ENCODE peak calls at places on chromosomes 12 and 14, in seven cellular contexts. One of them, this sample, is unnamed.

GRCh38 chr14:60253649-60254048 is 4.6 kb downstream of the PPM1A start:
- DNase-seq in lower lobe of right lung: no peak
- DNase-seq in lung: no peak
- DNase-seq in tibial artery: no peak
- DNase-seq in A549: no peak
- DNase-seq in MM.1S: no peak
- DNase-seq in pancreas: no peak
- DNase-seq in this sample: no peak

GRCh38 chr14:68639518-68640292 is 153.2 kb downstream of the ZFP36L1 start:
- DNase-seq in lower lobe of right lung: no peak
- DNase-seq in lung: no peak
- DNase-seq in tibial artery: peak
- DNase-seq in A549: no peak
- DNase-seq in MM.1S: no peak
- DNase-seq in pancreas: peak
- DNase-seq in this sample: peak

GRCh38 chr12:52082988-52083637 is 3.6 kb downstream of the SMIM41 start:
- DNase-seq in lower lobe of right lung: peak
- DNase-seq in lung: peak
- DNase-seq in tibial artery: no peak
- DNase-seq in A549: peak
- DNase-seq in MM.1S: peak
- DNase-seq in pancreas: peak
- DNase-seq in this sample: no peak

GRCh38 chr12:13811061-13811460 is 170.3 kb downstream of the GRIN2B start:
- DNase-seq in lower lobe of right lung: no peak
- DNase-seq in lung: no peak
- DNase-seq in tibial artery: no peak
- DNase-seq in A549: no peak
- DNase-seq in MM.1S: no peak
- DNase-seq in pancreas: no peak
- DNase-seq in this sample: no peak

GRCh38 chr14:104328607-104329006 is 190.2 kb downstream of the KIF26A start:
- DNase-seq in lower lobe of right lung: no peak
- DNase-seq in lung: no peak
- DNase-seq in tibial artery: no peak
- DNase-seq in A549: no peak
- DNase-seq in MM.1S: no peak
- DNase-seq in pancreas: no peak
- DNase-seq in this sample: no peak

GRCh38 chr12:16285586-16285985 is 8.1 kb upstream of the SLC15A5 start:
- DNase-seq in lower lobe of right lung: no peak
- DNase-seq in lung: no peak
- DNase-seq in tibial artery: no peak
- DNase-seq in A549: no peak
- DNase-seq in MM.1S: no peak
- DNase-seq in pancreas: no peak
- DNase-seq in this sample: no peak

GRCh38 chr14:101821528-101821927 is 60.0 kb downstream of the PPP2R5C start:
- DNase-seq in lower lobe of right lung: no peak
- DNase-seq in lung: no peak
- DNase-seq in tibial artery: no peak
- DNase-seq in A549: no peak
- DNase-seq in MM.1S: no peak
- DNase-seq in pancreas: no peak
- DNase-seq in this sample: no peak

GRCh38 chr12:16300222-16300621 is 22.7 kb upstream of the SLC15A5 start:
- DNase-seq in lower lobe of right lung: no peak
- DNase-seq in lung: no peak
- DNase-seq in tibial artery: no peak
- DNase-seq in A549: no peak
- DNase-seq in MM.1S: no peak
- DNase-seq in pancreas: no peak
- DNase-seq in this sample: no peak

GRCh38 chr12:131946757-131947156 is 3.0 kb upstream of the EP400 start:
- DNase-seq in lower lobe of right lung: no peak
- DNase-seq in lung: no peak
- DNase-seq in tibial artery: peak
- DNase-seq in A549: no peak
- DNase-seq in MM.1S: no peak
- DNase-seq in pancreas: no peak
- DNase-seq in this sample: no peak

GRCh38 chr14:91354221-91354916 is 63.3 kb downstream of the CCDC88C start:
- DNase-seq in lower lobe of right lung: no peak
- DNase-seq in lung: no peak
- DNase-seq in tibial artery: no peak
- DNase-seq in A549: no peak
- DNase-seq in MM.1S: peak
- DNase-seq in pancreas: no peak
- DNase-seq in this sample: no peak

GRCh38 chr12:113136128-113136989 is 798 bp upstream of the RASAL1 start:
- DNase-seq in lower lobe of right lung: peak
- DNase-seq in lung: no peak
- DNase-seq in tibial artery: no peak
- DNase-seq in A549: peak
- DNase-seq in MM.1S: no peak
- DNase-seq in pancreas: no peak
- DNase-seq in this sample: no peak

GRCh38 chr12:31773223-31773750 is 44.5 kb upstream of the AMN1 start:
- DNase-seq in lower lobe of right lung: no peak
- DNase-seq in lung: no peak
- DNase-seq in tibial artery: no peak
- DNase-seq in A549: peak
- DNase-seq in MM.1S: no peak
- DNase-seq in pancreas: peak
- DNase-seq in this sample: peak

GRCh38 chr12:47825239-47825639 is 5.5 kb upstream of the HDAC7 start:
- DNase-seq in lower lobe of right lung: peak
- DNase-seq in lung: peak
- DNase-seq in tibial artery: peak
- DNase-seq in A549: peak
- DNase-seq in MM.1S: no peak
- DNase-seq in pancreas: peak
- DNase-seq in this sample: peak

GRCh38 chr12:121543786-121544185 is 37.0 kb downstream of the KDM2B start:
- DNase-seq in lower lobe of right lung: no peak
- DNase-seq in lung: no peak
- DNase-seq in tibial artery: no peak
- DNase-seq in A549: no peak
- DNase-seq in MM.1S: no peak
- DNase-seq in pancreas: no peak
- DNase-seq in this sample: no peak

GRCh38 chr12:123097521-123098084 is 53.3 kb downstream of the PITPNM2 start:
- DNase-seq in lower lobe of right lung: no peak
- DNase-seq in lung: no peak
- DNase-seq in tibial artery: peak
- DNase-seq in A549: no peak
- DNase-seq in MM.1S: no peak
- DNase-seq in pancreas: no peak
- DNase-seq in this sample: peak

GRCh38 chr12:13376627-13377373 is 180.3 kb downstream of the EMP1 start:
- DNase-seq in lower lobe of right lung: no peak
- DNase-seq in lung: no peak
- DNase-seq in tibial artery: no peak
- DNase-seq in A549: peak
- DNase-seq in MM.1S: no peak
- DNase-seq in pancreas: no peak
- DNase-seq in this sample: no peak

GRCh38 chr12:2248087-2248900 is 195.5 kb downstream of the CACNA1C start:
- DNase-seq in lower lobe of right lung: no peak
- DNase-seq in lung: no peak
- DNase-seq in tibial artery: no peak
- DNase-seq in A549: no peak
- DNase-seq in MM.1S: no peak
- DNase-seq in pancreas: no peak
- DNase-seq in this sample: no peak

GRCh38 chr12:209246-209645 is 4.7 kb downstream of the SLC6A12 start:
- DNase-seq in lower lobe of right lung: no peak
- DNase-seq in lung: no peak
- DNase-seq in tibial artery: no peak
- DNase-seq in A549: no peak
- DNase-seq in MM.1S: no peak
- DNase-seq in pancreas: no peak
- DNase-seq in this sample: no peak

GRCh38 chr14:22112004-22112403 is 438.4 kb upstream of the OR4E1 start:
- DNase-seq in lower lobe of right lung: no peak
- DNase-seq in lung: no peak
- DNase-seq in tibial artery: no peak
- DNase-seq in A549: peak
- DNase-seq in MM.1S: no peak
- DNase-seq in pancreas: no peak
- DNase-seq in this sample: no peak

GRCh38 chr12:69331482-69331845 is 16.7 kb upstream of the LYZ start:
- DNase-seq in lower lobe of right lung: no peak
- DNase-seq in lung: no peak
- DNase-seq in tibial artery: no peak
- DNase-seq in A549: no peak
- DNase-seq in MM.1S: no peak
- DNase-seq in pancreas: no peak
- DNase-seq in this sample: no peak

GRCh38 chr14:64502476-64503183 is 1.0 kb downstream of the ZBTB25 start:
- DNase-seq in lower lobe of right lung: no peak
- DNase-seq in lung: no peak
- DNase-seq in tibial artery: no peak
- DNase-seq in A549: peak
- DNase-seq in MM.1S: peak
- DNase-seq in pancreas: no peak
- DNase-seq in this sample: no peak

GRCh38 chr12:92472198-92472597 is 230.6 kb upstream of the PLEKHG7 start:
- DNase-seq in lower lobe of right lung: no peak
- DNase-seq in lung: no peak
- DNase-seq in tibial artery: no peak
- DNase-seq in A549: no peak
- DNase-seq in MM.1S: no peak
- DNase-seq in pancreas: no peak
- DNase-seq in this sample: no peak

GRCh38 chr12:78700565-78700964 is 164.0 kb upstream of the SYT1 start:
- DNase-seq in lower lobe of right lung: no peak
- DNase-seq in lung: no peak
- DNase-seq in tibial artery: no peak
- DNase-seq in A549: no peak
- DNase-seq in MM.1S: no peak
- DNase-seq in pancreas: no peak
- DNase-seq in this sample: no peak

GRCh38 chr12:51323966-51324895 is at the start of gene BIN2:
- DNase-seq in lower lobe of right lung: peak
- DNase-seq in lung: peak
- DNase-seq in tibial artery: peak
- DNase-seq in A549: no peak
- DNase-seq in MM.1S: peak
- DNase-seq in pancreas: no peak
- DNase-seq in this sample: no peak

GRCh38 chr14:93619176-93619793 is 169.0 kb downstream of the PRIMA1 start:
- DNase-seq in lower lobe of right lung: no peak
- DNase-seq in lung: no peak
- DNase-seq in tibial artery: no peak
- DNase-seq in A549: peak
- DNase-seq in MM.1S: peak
- DNase-seq in pancreas: peak
- DNase-seq in this sample: no peak

GRCh38 chr14:64234877-64235651 is 59.1 kb downstream of the ESR2 start:
- DNase-seq in lower lobe of right lung: no peak
- DNase-seq in lung: no peak
- DNase-seq in tibial artery: no peak
- DNase-seq in A549: no peak
- DNase-seq in MM.1S: no peak
- DNase-seq in pancreas: no peak
- DNase-seq in this sample: no peak

GRCh38 chr12:5511644-5512584 is 80.0 kb downstream of the NTF3 start:
- DNase-seq in lower lobe of right lung: no peak
- DNase-seq in lung: no peak
- DNase-seq in tibial artery: no peak
- DNase-seq in A549: peak
- DNase-seq in MM.1S: no peak
- DNase-seq in pancreas: no peak
- DNase-seq in this sample: no peak

GRCh38 chr12:80442426-80443222 is 1.4 kb upstream of the PTPRQ start:
- DNase-seq in lower lobe of right lung: no peak
- DNase-seq in lung: no peak
- DNase-seq in tibial artery: no peak
- DNase-seq in A549: peak
- DNase-seq in MM.1S: no peak
- DNase-seq in pancreas: no peak
- DNase-seq in this sample: no peak

DNA sequence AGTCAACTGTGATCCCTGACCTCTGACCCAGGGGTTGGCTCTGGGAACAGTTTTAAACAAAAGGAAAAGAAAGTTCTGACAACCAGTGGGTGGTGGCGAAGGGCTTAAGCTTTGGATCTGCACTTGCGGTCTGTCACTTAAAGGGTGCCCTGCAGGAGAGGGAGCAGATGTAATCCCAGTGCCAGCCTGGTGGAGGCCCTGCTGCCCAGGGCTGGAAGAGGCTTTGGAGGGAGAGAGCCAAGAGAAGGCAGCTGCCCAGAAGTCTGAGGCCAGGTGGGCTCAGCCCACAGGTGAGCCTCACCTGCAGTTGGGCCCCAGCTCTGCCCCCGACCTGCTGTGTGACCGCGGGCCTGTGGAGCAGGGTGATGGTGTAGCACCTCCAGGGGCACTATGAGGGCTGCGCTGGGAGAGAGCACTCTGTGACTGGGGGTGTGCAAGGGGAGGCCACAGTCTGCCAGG is 19.1 kb downstream of the SH2B3 start:
- DNase-seq in lower lobe of right lung: no peak
- DNase-seq in lung: no peak
- DNase-seq in tibial artery: no peak
- DNase-seq in A549: no peak
- DNase-seq in MM.1S: no peak
- DNase-seq in pancreas: no peak
- DNase-seq in this sample: no peak
- TF ChIP-seq CTCF in lower lobe of right lung: no peak
- TF ChIP-seq CTCF in lung: no peak
- TF ChIP-seq CTCF in tibial artery: no peak
- TF ChIP-seq CTCF in A549: no peak
- TF ChIP-seq CTCF in MM.1S: no peak
- TF ChIP-seq CTCF in pancreas: no peak
- TF ChIP-seq CTCF in this sample: no peak

GRCh38 chr12:109266106-109266879 is 42.8 kb downstream of the FOXN4 start:
- DNase-seq in lower lobe of right lung: no peak
- DNase-seq in lung: no peak
- DNase-seq in tibial artery: no peak
- DNase-seq in A549: no peak
- DNase-seq in MM.1S: no peak
- DNase-seq in pancreas: no peak
- DNase-seq in this sample: no peak
- H3K27ac ChIP-seq in lower lobe of right lung: no peak
- H3K27ac ChIP-seq in lung: no peak
- H3K27ac ChIP-seq in tibial artery: no peak
- H3K27ac ChIP-seq in A549: no peak
- H3K27ac ChIP-seq in MM.1S: no peak
- H3K27ac ChIP-seq in pancreas: no peak
- H3K27ac ChIP-seq in this sample: peak

GRCh38 chr12:109582636-109583035 is 9.0 kb downstream of the MVK start:
- DNase-seq in lower lobe of right lung: peak
- DNase-seq in lung: peak
- DNase-seq in tibial artery: no peak
- DNase-seq in A549: peak
- DNase-seq in MM.1S: no peak
- DNase-seq in pancreas: no peak
- DNase-seq in this sample: no peak
- TF ChIP-seq CTCF in lower lobe of right lung: no peak
- TF ChIP-seq CTCF in lung: no peak
- TF ChIP-seq CTCF in tibial artery: no peak
- TF ChIP-seq CTCF in A549: no peak
- TF ChIP-seq CTCF in MM.1S: no peak
- TF ChIP-seq CTCF in pancreas: no peak
- TF ChIP-seq CTCF in this sample: no peak

GRCh38 chr12:11762723-11763326 is 113.4 kb downstream of the ETV6 start:
- DNase-seq in lower lobe of right lung: no peak
- DNase-seq in lung: no peak
- DNase-seq in tibial artery: no peak
- DNase-seq in A549: no peak
- DNase-seq in MM.1S: no peak
- DNase-seq in pancreas: no peak
- DNase-seq in this sample: no peak
- H3K27ac ChIP-seq in lower lobe of right lung: peak
- H3K27ac ChIP-seq in lung: peak
- H3K27ac ChIP-seq in tibial artery: peak
- H3K27ac ChIP-seq in A549: no peak
- H3K27ac ChIP-seq in MM.1S: peak
- H3K27ac ChIP-seq in pancreas: no peak
- H3K27ac ChIP-seq in this sample: peak

This sample was measured in uterus.